ENCODE peak calls at places on chromosomes 11 and 22, in ten cellular contexts. E, L, Y, Q, T, C, R, O, K and G are unnamed samples.

GRCh38 chr22:19178065-19178658 is 374 bp downstream of the SLC25A1 start:
- DNase-seq in E (peak; percentile 56), L (no peak), Y (peak; percentile 67), Q (peak; percentile 48), T (no peak), C (peak; percentile 75), R (peak; percentile 82), O (peak; percentile 60), K (peak; percentile 64), G (peak; percentile 67)

GRCh38 chr11:95991545-95991944 is 67.6 kb upstream of the MTMR2 start:
- DNase-seq in E (no peak), L (no peak), Y (no peak), Q (no peak), T (no peak), C (no peak), R (no peak), O (no peak), K (no peak), G (no peak)

GRCh38 chr11:7657306-7658025 is 15.8 kb downstream of the CYB5R2 start:
- DNase-seq in E (no peak), L (no peak), Y (peak; percentile 87), Q (peak; percentile 60), T (peak; percentile 64), C (no peak), R (no peak), O (peak; percentile 49), K (peak; percentile 64), G (peak; percentile 58)

GRCh38 chr11:64395545-64396078 is 36.6 kb downstream of the RPS6KA4 start:
- DNase-seq in E (no peak), L (no peak), Y (no peak), Q (no peak), T (peak; percentile 36), C (no peak), R (no peak), O (no peak), K (no peak), G (no peak)

GRCh38 chr11:125168875-125169537 is 4.5 kb downstream of the PKNOX2 start:
- DNase-seq in E (no peak), L (no peak), Y (peak; percentile 45), Q (no peak), T (no peak), C (no peak), R (no peak), O (no peak), K (no peak), G (no peak)

GRCh38 chr11:106986261-106986660 is 32.0 kb downstream of the GUCY1A2 start:
- DNase-seq in E (no peak), L (no peak), Y (peak; percentile 84), Q (no peak), T (peak; percentile 41), C (no peak), R (no peak), O (no peak), K (no peak), G (no peak)

GRCh38 chr22:46549565-46549840 is 12.1 kb upstream of the CELSR1 start:
- DNase-seq in E (no peak), L (no peak), Y (no peak), Q (no peak), T (no peak), C (peak; percentile 20), R (no peak), O (no peak), K (no peak), G (no peak)

GRCh38 chr11:79794484-79795393 is 353.9 kb upstream of the TENM4 start:
- DNase-seq in E (no peak), L (no peak), Y (no peak), Q (no peak), T (no peak), C (no peak), R (no peak), O (no peak), K (no peak), G (no peak)

GRCh38 chr11:8777907-8778767 is 95.5 kb downstream of the RPL27A start:
- DNase-seq in E (peak; percentile 5), L (no peak), Y (peak; percentile 83), Q (no peak), T (peak; percentile 55), C (no peak), R (no peak), O (no peak), K (no peak), G (no peak)

GRCh38 chr11:95699631-95700470 is 89.7 kb downstream of the FAM76B start:
- DNase-seq in E (no peak), L (no peak), Y (peak; percentile 65), Q (no peak), T (no peak), C (no peak), R (no peak), O (no peak), K (no peak), G (no peak)

GRCh38 chr22:20464096-20464614 is 26.5 kb upstream of the SCARF2 start:
- DNase-seq in E (peak; percentile 52), L (no peak), Y (no peak), Q (no peak), T (no peak), C (peak; percentile 36), R (peak; percentile 64), O (no peak), K (no peak), G (no peak)

GRCh38 chr11:133082851-133083488 is 449.3 kb downstream of the OPCML start:
- DNase-seq in E (no peak), L (no peak), Y (peak; percentile 61), Q (peak; percentile 94), T (no peak), C (peak; percentile 70), R (peak; percentile 54), O (peak; percentile 77), K (no peak), G (peak; percentile 91)

GRCh38 chr22:47918276-47918928 is 1156.0 kb downstream of the TBC1D22A start:
- DNase-seq in E (peak; percentile 94), L (no peak), Y (no peak), Q (no peak), T (no peak), C (no peak), R (peak; percentile 35), O (no peak), K (no peak), G (no peak)

GRCh38 chr11:33658195-33658900 is 42.3 kb downstream of the C11orf91 start:
- DNase-seq in E (no peak), L (no peak), Y (no peak), Q (no peak), T (no peak), C (no peak), R (no peak), O (no peak), K (no peak), G (no peak)

DNA sequence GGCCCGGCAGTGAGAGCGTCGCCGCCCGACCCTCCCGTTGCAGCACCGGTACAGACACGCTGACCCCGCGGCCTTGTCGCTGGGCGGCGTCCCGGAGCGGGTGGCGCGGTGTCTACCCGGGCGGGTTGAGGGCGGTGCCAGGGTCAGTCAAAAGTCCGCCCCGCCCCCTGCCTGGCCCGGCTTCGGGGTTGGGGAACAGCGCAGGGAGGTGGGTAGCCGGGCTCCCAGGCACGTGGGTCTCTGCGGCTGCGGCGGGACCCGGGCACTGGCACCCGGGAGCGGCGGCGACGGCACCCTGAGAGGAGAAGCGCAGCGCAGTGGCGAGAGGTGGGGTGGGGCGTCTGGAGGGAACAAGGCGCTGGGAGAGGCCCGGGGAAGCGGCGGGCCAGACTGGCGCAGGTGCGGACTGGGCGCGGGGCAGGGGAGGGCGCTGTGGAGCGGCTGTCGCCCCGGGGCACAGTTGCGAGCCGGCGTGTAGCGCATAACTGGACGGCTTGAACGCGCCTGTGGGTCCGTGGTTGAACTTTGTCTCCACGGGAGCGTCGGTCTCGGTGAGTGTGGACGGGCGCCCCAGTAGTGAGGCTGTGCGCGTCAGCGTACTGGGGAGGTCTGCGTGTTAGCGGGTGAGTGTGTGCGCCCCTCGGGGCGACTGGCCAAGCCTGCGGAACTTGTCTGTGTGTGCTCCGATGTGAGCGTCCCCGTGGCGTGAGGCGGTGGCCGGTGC is at the start of gene P2RY2:
- DNase-seq in E (no peak), L (no peak), Y (peak; percentile 50), Q (peak; percentile 67), T (peak; percentile 50), C (peak; percentile 93), R (peak; percentile 75), O (peak; percentile 85), K (peak; percentile 82), G (peak; percentile 78)
- TF ChIP-seq CTCF in E (peak; percentile 37), L (peak; percentile 39), Y (no peak), Q (peak; percentile 35), T (peak; percentile 61), C (peak; percentile 66), R (peak; percentile 66), O (no peak), K (peak; percentile 67), G (peak; percentile 37)

GRCh38 chr11:101323997-101324396 is 194.4 kb upstream of the PGR start:
- DNase-seq in E (no peak), L (no peak), Y (no peak), Q (peak; percentile 9), T (no peak), C (peak; percentile 46), R (no peak), O (no peak), K (no peak), G (no peak)
- TF ChIP-seq CTCF in E (peak; percentile 31), L (no peak), Y (no peak), Q (no peak), T (no peak), C (peak; percentile 51), R (no peak), O (no peak), K (no peak), G (no peak)

GRCh38 chr11:77401486-77402217 is 72.2 kb downstream of the PAK1 start:
- DNase-seq in E (no peak), L (no peak), Y (no peak), Q (no peak), T (no peak), C (no peak), R (no peak), O (no peak), K (no peak), G (no peak)

GRCh38 chr11:77403228-77403627 is 70.7 kb downstream of the PAK1 start:
- DNase-seq in E (no peak), L (no peak), Y (no peak), Q (no peak), T (no peak), C (no peak), R (no peak), O (no peak), K (no peak), G (no peak)

GRCh38 chr11:77400306-77400705 is 73.6 kb downstream of the PAK1 start:
- DNase-seq in E (no peak), L (no peak), Y (no peak), Q (no peak), T (no peak), C (no peak), R (no peak), O (no peak), K (no peak), G (no peak)

GRCh38 chr11:77402218-77402556 is 71.7 kb downstream of the PAK1 start:
- DNase-seq in E (no peak), L (no peak), Y (no peak), Q (no peak), T (no peak), C (no peak), R (no peak), O (no peak), K (no peak), G (no peak)

GRCh38 chr11:77400775-77401469 is 73.0 kb downstream of the PAK1 start:
- DNase-seq in E (no peak), L (no peak), Y (no peak), Q (no peak), T (no peak), C (no peak), R (no peak), O (no peak), K (no peak), G (no peak)
- TF ChIP-seq CTCF in E (no peak), L (no peak), Y (no peak), Q (no peak), T (no peak), C (no peak), R (no peak), O (no peak), K (no peak), G (no peak)

GRCh38 chr22:42277988-42278776 is 7.7 kb upstream of the TCF20 start:
- DNase-seq in E (no peak), L (no peak), Y (peak; percentile 53), Q (peak; percentile 27), T (no peak), C (no peak), R (peak; percentile 33), O (no peak), K (no peak), G (no peak)
- TF ChIP-seq CTCF in E (peak; percentile 52), L (no peak), Y (peak; percentile 14), Q (no peak), T (no peak), C (no peak), R (no peak), O (no peak), K (no peak), G (no peak)